ENCODE peak calls at places on chromosomes 3 and 15, in eight cellular contexts. One of them, this sample, is unnamed.

GRCh38 chr3:10994311-10994710 is 1.8 kb downstream of the SLC6A1 start:
- DNase-seq in activated CD4-positive, alpha-beta T cell treated with anti-CD3 and anti-CD28 coated beads for 36 hours: no peak
- DNase-seq in activated T-helper 1 cell treated with anti-CD3 and anti-CD28 coated beads, Interleukin-2, amount 50 U/mL, for 16 hours: no peak
- DNase-seq in cerebellum: no peak
- DNase-seq in nephron progenitor cell: no peak
- DNase-seq in NCI-H1694: no peak
- DNase-seq in Caki2: no peak
- DNase-seq in ELR: no peak
- DNase-seq in this sample: no peak

GRCh38 chr3:62500556-62501294 is 127.4 kb upstream of the FEZF2 start:
- DNase-seq in activated T-helper 1 cell treated with anti-CD3 and anti-CD28 coated beads, Interleukin-2, amount 50 U/mL, for 16 hours: no peak
- DNase-seq in cerebellum: no peak
- DNase-seq in Caki2: no peak
- DNase-seq in ELR: no peak
- DNase-seq in NCI-H1694: no peak
- DNase-seq in nephron progenitor cell: no peak
- DNase-seq in activated CD4-positive, alpha-beta T cell treated with anti-CD3 and anti-CD28 coated beads for 36 hours: no peak
- DNase-seq in this sample: no peak

GRCh38 chr15:29611057-29611456 is 211.2 kb downstream of the TJP1 start:
- DNase-seq in NCI-H1694: no peak
- DNase-seq in activated CD4-positive, alpha-beta T cell treated with anti-CD3 and anti-CD28 coated beads for 36 hours: no peak
- DNase-seq in cerebellum: no peak
- DNase-seq in ELR: no peak
- DNase-seq in activated T-helper 1 cell treated with anti-CD3 and anti-CD28 coated beads, Interleukin-2, amount 50 U/mL, for 16 hours: no peak
- DNase-seq in nephron progenitor cell: no peak
- DNase-seq in Caki2: no peak
- DNase-seq in this sample: no peak

GRCh38 chr3:64223809-64224570 is 1.3 kb downstream of the PRICKLE2 start:
- DNase-seq in activated T-helper 1 cell treated with anti-CD3 and anti-CD28 coated beads, Interleukin-2, amount 50 U/mL, for 16 hours: no peak
- DNase-seq in NCI-H1694: no peak
- DNase-seq in Caki2: no peak
- DNase-seq in activated CD4-positive, alpha-beta T cell treated with anti-CD3 and anti-CD28 coated beads for 36 hours: no peak
- DNase-seq in cerebellum: no peak
- DNase-seq in nephron progenitor cell: no peak
- DNase-seq in ELR: peak
- DNase-seq in this sample: no peak

GRCh38 chr3:172293093-172293492 is 155.2 kb downstream of the GHSR start:
- DNase-seq in cerebellum: no peak
- DNase-seq in activated CD4-positive, alpha-beta T cell treated with anti-CD3 and anti-CD28 coated beads for 36 hours: no peak
- DNase-seq in NCI-H1694: no peak
- DNase-seq in Caki2: no peak
- DNase-seq in activated T-helper 1 cell treated with anti-CD3 and anti-CD28 coated beads, Interleukin-2, amount 50 U/mL, for 16 hours: no peak
- DNase-seq in nephron progenitor cell: no peak
- DNase-seq in ELR: no peak
- DNase-seq in this sample: no peak

GRCh38 chr3:74281705-74282104 is 332.8 kb downstream of the CNTN3 start:
- DNase-seq in NCI-H1694: no peak
- DNase-seq in activated T-helper 1 cell treated with anti-CD3 and anti-CD28 coated beads, Interleukin-2, amount 50 U/mL, for 16 hours: no peak
- DNase-seq in activated CD4-positive, alpha-beta T cell treated with anti-CD3 and anti-CD28 coated beads for 36 hours: no peak
- DNase-seq in ELR: no peak
- DNase-seq in Caki2: no peak
- DNase-seq in cerebellum: no peak
- DNase-seq in nephron progenitor cell: no peak
- DNase-seq in this sample: no peak

GRCh38 chr3:169836058-169836941 is 23.6 kb upstream of the LRRC34 start:
- DNase-seq in ELR: peak
- DNase-seq in activated T-helper 1 cell treated with anti-CD3 and anti-CD28 coated beads, Interleukin-2, amount 50 U/mL, for 16 hours: no peak
- DNase-seq in cerebellum: no peak
- DNase-seq in activated CD4-positive, alpha-beta T cell treated with anti-CD3 and anti-CD28 coated beads for 36 hours: no peak
- DNase-seq in nephron progenitor cell: no peak
- DNase-seq in Caki2: no peak
- DNase-seq in NCI-H1694: no peak
- DNase-seq in this sample: no peak

GRCh38 chr3:63354160-63354559 is 76.1 kb downstream of the SYNPR start:
- DNase-seq in ELR: peak
- DNase-seq in NCI-H1694: no peak
- DNase-seq in activated T-helper 1 cell treated with anti-CD3 and anti-CD28 coated beads, Interleukin-2, amount 50 U/mL, for 16 hours: no peak
- DNase-seq in Caki2: no peak
- DNase-seq in nephron progenitor cell: no peak
- DNase-seq in activated CD4-positive, alpha-beta T cell treated with anti-CD3 and anti-CD28 coated beads for 36 hours: no peak
- DNase-seq in cerebellum: no peak
- DNase-seq in this sample: no peak

GRCh38 chr15:59917504-59918157 is 86.5 kb upstream of the FOXB1 start:
- DNase-seq in cerebellum: peak
- DNase-seq in activated CD4-positive, alpha-beta T cell treated with anti-CD3 and anti-CD28 coated beads for 36 hours: peak
- DNase-seq in nephron progenitor cell: peak
- DNase-seq in Caki2: peak
- DNase-seq in activated T-helper 1 cell treated with anti-CD3 and anti-CD28 coated beads, Interleukin-2, amount 50 U/mL, for 16 hours: peak
- DNase-seq in NCI-H1694: peak
- DNase-seq in ELR: peak
- DNase-seq in this sample: peak